ENCODE peak calls at places on chromosomes 11 and 22, in nine cellular contexts. E is GM06990, F is A673, R is fibroblast of mammary gland, B is fibroblast of pulmonary artery, P is lower leg skin, T is PC-9, V is cardiac muscle cell, W is mammary epithelial cell. D is an unnamed sample.

GRCh38 chr22:34055525-34056200 is 135.4 kb upstream of the LARGE1 start:
- DNase-seq in T (peak), W (peak), V (peak), P (no peak), E (peak), R (no peak), B (no peak), F (peak), D (no peak)

GRCh38 chr11:76578655-76579046 is 91.9 kb downstream of the LRRC32 start:
- DNase-seq in P (no peak), F (peak), V (no peak), W (no peak), B (peak), T (no peak), E (no peak), R (peak), D (no peak)

GRCh38 chr22:25622011-25622410 is 57.5 kb downstream of the GRK3 start:
- DNase-seq in P (no peak), V (peak), T (no peak), E (no peak), F (no peak), R (no peak), W (no peak), B (peak), D (no peak)

GRCh38 chr11:66524304-66525040 is 14.0 kb downstream of the BBS1 start:
- DNase-seq in V (no peak), B (no peak), W (no peak), E (no peak), R (no peak), P (no peak), T (no peak), F (no peak), D (no peak)

GRCh38 chr11:124920870-124921609 is 2.0 kb downstream of the HEPN1 start:
- DNase-seq in R (peak), E (peak), B (peak), P (peak), F (peak), V (peak), W (peak), T (no peak), D (no peak)

GRCh38 chr11:110433393-110434333 is 3.9 kb downstream of the FDX1 start:
- DNase-seq in E (no peak), W (peak), B (peak), R (peak), P (no peak), V (no peak), T (peak), F (peak), D (no peak)

GRCh38 chr11:110059706-110060430 is 33.3 kb upstream of the ZC3H12C start:
- DNase-seq in B (peak), W (no peak), E (no peak), V (no peak), F (no peak), R (no peak), T (peak), P (no peak), D (peak)

GRCh38 chr11:67486481-67487195 is 3.8 kb downstream of the AIP start:
- DNase-seq in E (peak), P (no peak), T (peak), F (no peak), V (no peak), B (no peak), W (no peak), R (no peak), D (no peak)

GRCh38 chr11:19407692-19408091 is 166.9 kb upstream of the E2F8 start:
- DNase-seq in W (no peak), R (no peak), F (no peak), P (no peak), V (no peak), E (no peak), B (no peak), T (no peak), D (no peak)

GRCh38 chr11:92528051-92528450 is 303.4 kb downstream of the FAT3 start:
- DNase-seq in B (peak), V (no peak), P (no peak), E (no peak), W (peak), F (no peak), T (no peak), R (peak), D (peak)

GRCh38 chr11:19769820-19770219 is 57.2 kb downstream of the NAV2 start:
- DNase-seq in V (no peak), B (peak), F (no peak), W (peak), P (no peak), E (no peak), T (peak), R (peak), D (peak)

GRCh38 chr11:113806403-113806802 is 26.8 kb downstream of the CLDN25 start:
- DNase-seq in B (peak), E (no peak), W (peak), F (peak), R (peak), T (no peak), V (peak), P (no peak), D (no peak)

GRCh38 chr22:33780761-33781160 is 139.5 kb downstream of the LARGE1 start:
- DNase-seq in V (no peak), P (no peak), R (no peak), E (no peak), T (no peak), F (no peak), W (no peak), B (no peak), D (no peak)

GRCh38 chr11:76769071-76769560 is 14.0 kb upstream of the TSKU start:
- DNase-seq in F (peak), V (no peak), W (no peak), E (no peak), B (peak), P (no peak), R (no peak), T (no peak), D (no peak)

GRCh38 chr11:115132829-115133228 is 371.4 kb downstream of the CADM1 start:
- DNase-seq in T (no peak), P (no peak), F (peak), R (no peak), B (no peak), E (no peak), V (no peak), W (no peak), D (no peak)

GRCh38 chr11:130246719-130247118 is 68.0 kb downstream of the ZBTB44 start:
- DNase-seq in R (peak), T (no peak), E (no peak), B (peak), F (peak), W (peak), P (no peak), V (no peak), D (no peak)

GRCh38 chr11:118155781-118156530 is 3.3 kb upstream of the SCN4B start:
- DNase-seq in T (no peak), R (no peak), P (no peak), V (no peak), B (no peak), F (no peak), W (no peak), E (no peak), D (no peak)

GRCh38 chr11:130452941-130453340 is 4.5 kb downstream of the ADAMTS15 start:
- DNase-seq in W (no peak), F (no peak), E (no peak), P (no peak), V (peak), R (no peak), B (no peak), T (no peak), D (no peak)

DNA sequence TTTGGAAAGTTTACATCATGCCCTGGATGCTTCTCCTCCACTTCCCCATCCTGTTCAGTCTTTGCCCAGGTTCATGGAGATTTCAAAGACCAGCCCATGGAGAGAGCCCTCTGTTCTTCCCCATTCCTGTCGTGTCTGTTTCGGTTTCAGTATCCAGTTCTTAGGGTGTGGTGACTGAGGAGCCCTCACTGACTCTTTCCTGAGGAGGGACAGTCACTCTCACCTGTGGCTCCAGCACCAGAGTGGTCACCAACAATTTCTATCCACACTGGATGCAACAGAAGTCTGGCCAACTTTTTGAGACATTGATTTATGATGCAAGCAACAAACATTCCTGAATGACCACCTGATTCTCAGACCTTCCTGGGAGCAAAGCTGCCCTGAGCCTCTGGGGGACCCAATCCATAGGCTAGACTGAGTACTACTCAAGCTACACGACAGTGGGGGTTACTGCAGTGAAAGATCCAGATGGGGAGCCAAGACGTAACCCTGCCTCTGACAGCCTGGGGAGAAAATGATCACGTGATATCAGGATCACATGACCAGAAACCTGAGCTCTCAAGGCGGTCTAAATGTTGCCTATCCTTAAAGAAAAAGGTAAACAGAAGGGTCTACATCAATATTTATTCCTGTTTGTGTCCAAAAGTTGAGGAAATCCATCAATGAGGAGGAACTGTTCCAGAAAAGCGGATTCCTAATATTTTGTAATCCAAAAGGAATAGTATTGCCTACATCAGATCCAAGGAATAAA is 76.2 kb upstream of the VPREB1 start:
- DNase-seq in B (peak), R (peak), F (peak), W (peak), V (no peak), P (no peak), T (no peak), E (peak), D (peak)
- H3K4me3 ChIP-seq in B (no peak), R (no peak), F (peak), W (no peak), V (no peak), P (peak), T (no peak), E (peak), D (no peak)

GRCh38 chr11:123018702-123019101 is 37.1 kb upstream of the BSX start:
- DNase-seq in T (no peak), E (no peak), F (no peak), V (no peak), B (no peak), P (no peak), R (no peak), W (no peak), D (no peak)

GRCh38 chr11:123020968-123021367 is 39.3 kb upstream of the BSX start:
- DNase-seq in R (peak), E (no peak), V (peak), B (peak), W (peak), T (no peak), F (peak), P (no peak), D (no peak)
- TF ChIP-seq CTCF in R (peak), E (peak), V (peak), B (peak), W (peak), T (peak), F (peak), P (no peak), D (peak)

GRCh38 chr11:94753630-94754029 is 14.5 kb upstream of the AMOTL1 start:
- DNase-seq in T (no peak), V (no peak), R (no peak), P (no peak), F (no peak), E (no peak), B (no peak), W (peak), D (no peak)

GRCh38 chr11:94749367-94749766 is 18.8 kb upstream of the AMOTL1 start:
- DNase-seq in T (peak), V (no peak), R (no peak), B (no peak), P (no peak), F (no peak), W (peak), E (no peak), D (no peak)

GRCh38 chr11:94751216-94751612 is 16.9 kb upstream of the AMOTL1 start:
- DNase-seq in V (no peak), T (no peak), F (no peak), W (no peak), B (no peak), R (no peak), P (no peak), E (no peak), D (no peak)

GRCh38 chr11:94750319-94751215 is 17.6 kb upstream of the AMOTL1 start:
- DNase-seq in B (no peak), P (no peak), F (no peak), R (no peak), T (no peak), W (no peak), V (no peak), E (no peak), D (no peak)

DNA sequence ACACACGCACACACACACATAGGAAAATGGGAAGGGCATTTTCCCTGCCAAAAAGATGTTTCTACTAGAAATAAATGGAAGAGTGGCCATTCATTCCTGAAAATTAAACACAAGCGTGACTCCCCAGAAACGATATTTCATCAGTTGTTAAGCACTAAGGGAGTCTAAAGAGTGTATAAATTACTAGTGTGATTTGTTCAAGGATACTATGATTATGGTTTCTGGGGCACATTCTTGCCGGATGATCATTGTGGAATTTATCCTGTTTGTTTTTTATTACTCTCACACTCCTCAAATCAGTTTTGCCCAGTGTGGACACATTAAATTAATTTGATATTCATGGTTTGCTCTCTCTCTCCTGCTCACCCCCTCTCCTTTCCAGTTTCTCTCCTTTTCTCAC is 16.4 kb upstream of the AMOTL1 start:
- DNase-seq in B (no peak), R (no peak), F (no peak), P (no peak), V (no peak), T (peak), W (no peak), E (no peak), D (no peak)
- H3K4me3 ChIP-seq in B (no peak), R (no peak), F (no peak), P (no peak), V (no peak), T (no peak), W (no peak), E (no peak), D (no peak)

DNA sequence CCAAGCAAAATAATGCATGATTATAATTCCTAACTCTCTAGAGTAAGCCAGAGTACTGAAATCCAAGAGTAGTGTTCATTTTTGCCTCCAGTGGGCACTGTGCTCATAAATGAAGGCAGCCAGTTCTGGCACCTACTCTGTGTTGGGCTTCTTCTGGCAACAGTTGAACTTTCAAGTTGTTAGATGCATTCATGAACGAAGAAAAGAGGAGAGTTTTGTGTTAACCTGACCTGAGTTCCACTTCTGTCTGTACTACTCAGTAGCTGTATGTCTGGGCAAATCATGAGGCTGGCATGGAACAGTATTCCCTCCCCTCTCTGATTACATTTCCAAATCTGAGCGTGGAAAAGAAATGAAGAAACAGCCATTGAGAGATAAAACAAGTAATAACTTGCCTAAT is 20.3 kb upstream of the TENM4 start:
- DNase-seq in W (peak), E (no peak), B (peak), V (peak), T (no peak), R (peak), F (peak), P (no peak), D (no peak)
- TF ChIP-seq CTCF in W (peak), E (peak), B (peak), V (peak), T (peak), R (peak), F (peak), P (no peak), D (peak)

GRCh38 chr11:123064268-123064657 is 2.3 kb upstream of the HSPA8 start:
- DNase-seq in F (no peak), E (no peak), T (no peak), P (no peak), B (no peak), W (no peak), V (no peak), R (no peak), D (no peak)
- H3K4me3 ChIP-seq in F (peak), E (peak), T (peak), P (no peak), B (no peak), W (no peak), V (peak), R (no peak), D (no peak)

DNA sequence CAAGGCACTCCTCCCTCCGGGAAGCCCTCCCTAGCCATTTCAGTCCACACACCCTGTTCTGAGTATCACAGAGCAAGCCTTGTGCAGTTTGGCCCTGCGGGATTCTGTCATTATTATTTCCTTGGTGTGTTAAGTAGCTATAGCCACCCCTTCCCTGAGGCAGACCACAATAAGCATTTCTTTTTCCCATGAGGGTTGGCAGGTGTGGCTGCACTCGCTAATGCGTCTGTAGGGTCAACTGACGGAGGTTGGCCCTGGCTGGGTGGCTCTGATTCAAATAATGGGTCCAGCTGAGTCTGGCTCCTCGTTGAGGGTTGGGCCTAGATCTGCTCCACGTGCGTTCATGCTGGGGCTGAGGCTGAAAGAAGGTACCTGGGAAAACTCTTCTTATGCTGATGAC is 5.1 kb downstream of the F2 start:
- DNase-seq in T (no peak), E (no peak), W (no peak), B (no peak), R (no peak), F (no peak), V (no peak), P (no peak), D (no peak)
- TF ChIP-seq CTCF in T (no peak), E (no peak), W (no peak), B (no peak), R (no peak), F (no peak), V (no peak), P (no peak), D (no peak)

DNA sequence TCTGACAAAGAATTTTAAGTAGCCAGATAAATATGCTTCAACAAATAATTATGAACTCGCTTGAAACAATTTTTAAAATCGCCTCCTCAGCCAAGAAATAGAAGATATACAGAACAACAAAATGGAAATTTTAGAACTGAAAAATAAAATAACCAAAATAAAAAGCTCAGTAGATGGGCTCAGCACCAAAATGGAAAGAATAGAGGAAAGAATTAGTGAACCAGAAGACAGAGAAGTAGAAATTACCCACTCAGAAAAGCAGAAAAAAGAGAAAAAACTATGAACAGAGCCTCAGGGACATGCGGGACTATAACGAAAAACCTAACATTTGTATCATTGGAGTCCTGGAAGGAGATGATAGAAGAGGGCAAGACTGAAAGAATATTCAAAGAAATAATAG is 7.4 kb downstream of the COMMD9 start:
- DNase-seq in B (no peak), T (no peak), P (no peak), V (no peak), R (no peak), E (no peak), F (no peak), W (no peak), D (no peak)
- H3K4me3 ChIP-seq in B (no peak), T (no peak), P (no peak), V (no peak), R (no peak), E (no peak), F (no peak), W (no peak), D (no peak)

GRCh38 chr22:50326959-50327710 is at the start of gene DENND6B:
- DNase-seq in V (peak), T (peak), P (no peak), F (peak), W (peak), E (peak), R (peak), B (peak), D (no peak)
- TF ChIP-seq CTCF in V (no peak), T (peak), P (no peak), F (no peak), W (peak), E (no peak), R (no peak), B (no peak), D (peak)

D was measured in AG09309.